ENCODE peak calls at places on chromosome 14, in eight cellular contexts. T is HCT116, Y is GM23338, I is HepG2, M is H1, N is GM12878, H is K562, W is endothelial cell of umbilical vein. L is an unnamed sample.

GRCh38 chr14:64801800-64802199 is 77.9 kb downstream of the SPTB start:
- DNase-seq in M (peak), N (no peak), T (no peak), H (peak), W (peak), Y (peak), I (peak), L (no peak)

GRCh38 chr14:33916663-33917565 is 34.0 kb downstream of the EGLN3 start:
- DNase-seq in T (no peak), I (no peak), N (no peak), W (peak), H (peak), M (no peak), Y (no peak), L (no peak)

GRCh38 chr14:64817631-64818030 is 62.1 kb downstream of the SPTB start:
- DNase-seq in W (no peak), Y (no peak), T (no peak), N (no peak), I (no peak), M (no peak), H (no peak), L (no peak)

GRCh38 chr14:77158175-77158908 is 16.8 kb upstream of the ZDHHC22 start:
- DNase-seq in N (no peak), M (peak), W (peak), T (no peak), I (no peak), H (peak), Y (peak), L (no peak)

GRCh38 chr14:104309657-104310369 is 171.4 kb downstream of the KIF26A start:
- DNase-seq in T (no peak), H (no peak), I (no peak), N (no peak), W (no peak), M (no peak), Y (no peak), L (no peak)

GRCh38 chr14:68688872-68689371 is 103.9 kb downstream of the ZFP36L1 start:
- DNase-seq in T (no peak), I (no peak), W (no peak), N (no peak), Y (peak), M (peak), H (no peak), L (peak)

GRCh38 chr14:80996049-80996901 is 40.9 kb downstream of the TSHR start:
- DNase-seq in H (peak), Y (peak), I (peak), W (peak), N (no peak), T (peak), M (no peak), L (peak)

GRCh38 chr14:102363182-102363952 is 626 bp downstream of the TECPR2 start:
- DNase-seq in M (no peak), W (peak), Y (peak), I (no peak), H (peak), T (no peak), N (no peak), L (no peak)

GRCh38 chr14:96324219-96324618 is 38.9 kb downstream of the ATG2B start:
- DNase-seq in I (no peak), W (no peak), T (no peak), Y (no peak), H (no peak), N (no peak), M (no peak), L (no peak)

GRCh38 chr14:61525293-61526011 is 169.9 kb upstream of the HIF1A start:
- DNase-seq in W (peak), M (no peak), I (no peak), Y (no peak), H (no peak), N (peak), T (peak), L (no peak)

GRCh38 chr14:52678591-52678990 is 16.8 kb downstream of the ERO1A start:
- DNase-seq in W (no peak), Y (peak), H (peak), I (peak), T (no peak), N (no peak), M (no peak), L (no peak)

GRCh38 chr14:37673439-37673838 is 78.0 kb downstream of the TTC6 start:
- DNase-seq in M (no peak), H (no peak), N (no peak), I (no peak), Y (no peak), T (no peak), W (no peak), L (no peak)

GRCh38 chr14:21136024-21136423 is 19.8 kb downstream of the OR5AU1 start:
- DNase-seq in N (no peak), I (peak), Y (peak), W (peak), T (peak), H (peak), M (no peak), L (no peak)

GRCh38 chr14:55620277-55620676 is 40.3 kb downstream of the KTN1 start:
- DNase-seq in W (no peak), Y (no peak), I (no peak), T (no peak), N (no peak), M (no peak), H (no peak), L (no peak)

GRCh38 chr14:99637624-99638023 is 7.3 kb upstream of the HHIPL1 start:
- DNase-seq in M (no peak), N (no peak), I (no peak), Y (no peak), T (no peak), W (no peak), H (no peak), L (no peak)

GRCh38 chr14:69713127-69713800 is 53.7 kb upstream of the SRSF5 start:
- DNase-seq in Y (peak), W (peak), I (no peak), T (no peak), H (no peak), M (peak), N (no peak), L (no peak)

GRCh38 chr14:32635103-32635719 is 303.5 kb upstream of the NPAS3 start:
- DNase-seq in Y (no peak), H (no peak), N (no peak), T (no peak), I (no peak), M (no peak), W (peak), L (no peak)

GRCh38 chr14:53016919-53017318 is 66.1 kb upstream of the FERMT2 start:
- DNase-seq in M (no peak), Y (no peak), W (no peak), N (no peak), I (no peak), T (no peak), H (no peak), L (no peak)

GRCh38 chr14:92724516-92725340 is 23.7 kb downstream of the LGMN start:
- DNase-seq in M (no peak), Y (no peak), N (no peak), T (no peak), I (peak), W (no peak), H (no peak), L (no peak)

GRCh38 chr14:94305620-94306019 is 12.6 kb upstream of the SERPINA10 start:
- DNase-seq in M (no peak), N (no peak), Y (no peak), I (no peak), H (no peak), T (no peak), W (no peak), L (no peak)

GRCh38 chr14:43503508-43503907 is 1003.6 kb downstream of the FSCB start:
- DNase-seq in N (no peak), W (no peak), M (no peak), I (peak), H (no peak), T (no peak), Y (peak), L (no peak)

GRCh38 chr14:92513204-92513965 is at the start of gene RIN3:
- DNase-seq in N (no peak), T (no peak), H (no peak), M (peak), W (peak), Y (peak), I (peak), L (no peak)

GRCh38 chr14:54253195-54253947 is 143.4 kb upstream of the CDKN3 start:
- DNase-seq in I (peak), Y (no peak), H (no peak), N (no peak), M (no peak), T (peak), W (peak), L (no peak)

GRCh38 chr14:39228509-39229221 is 5.0 kb upstream of the MIA2 start:
- DNase-seq in M (no peak), T (no peak), W (no peak), Y (no peak), H (no peak), I (no peak), N (no peak), L (no peak)

GRCh38 chr14:104226421-104227385 is 88.3 kb downstream of the KIF26A start:
- DNase-seq in M (peak), I (no peak), H (no peak), N (no peak), W (no peak), T (no peak), Y (no peak), L (no peak)

GRCh38 chr14:93712079-93712837 is 76.0 kb downstream of the PRIMA1 start:
- DNase-seq in M (peak), I (no peak), W (no peak), Y (no peak), N (no peak), H (no peak), T (no peak), L (no peak)

GRCh38 chr14:90677484-90678045 is 138.7 kb downstream of the TTC7B start:
- DNase-seq in T (no peak), H (no peak), I (no peak), W (peak), Y (no peak), M (no peak), N (no peak), L (no peak)

GRCh38 chr14:92964124-92965109 is 41.5 kb downstream of the CHGA start:
- DNase-seq in H (no peak), N (no peak), Y (no peak), T (no peak), W (no peak), I (no peak), M (no peak), L (no peak)

GRCh38 chr14:79293482-79293881 is 917.8 kb downstream of the DIO2 start:
- DNase-seq in M (no peak), H (no peak), I (no peak), N (no peak), T (no peak), Y (no peak), W (no peak), L (no peak)

GRCh38 chr14:80784824-80785223 is 156.7 kb downstream of the CEP128 start:
- DNase-seq in T (no peak), W (no peak), N (no peak), I (no peak), Y (no peak), H (no peak), M (no peak), L (no peak)

GRCh38 chr14:62807636-62808035 is 237.6 kb downstream of the KCNH5 start:
- DNase-seq in T (no peak), W (no peak), M (no peak), Y (peak), H (no peak), N (no peak), I (no peak), L (no peak)
- TF ChIP-seq EZH2 in T (no peak), W (no peak), M (no peak), Y (no peak), H (no peak), N (no peak), I (no peak), L (no peak)

GRCh38 chr14:72926292-72927028 is at the start of gene DCAF4:
- DNase-seq in I (peak), W (peak), Y (peak), T (peak), H (peak), M (peak), N (peak), L (peak)

GRCh38 chr14:72924332-72924731 is 1.9 kb upstream of the DCAF4 start:
- DNase-seq in Y (no peak), M (no peak), N (no peak), W (no peak), T (no peak), H (no peak), I (peak), L (no peak)

GRCh38 chr14:72928872-72929271 is 2.6 kb downstream of the DCAF4 start:
- DNase-seq in N (no peak), I (no peak), H (no peak), M (no peak), Y (peak), T (no peak), W (no peak), L (no peak)

GRCh38 chr14:72925815-72926291 is 411 bp upstream of the DCAF4 start:
- DNase-seq in W (no peak), Y (no peak), I (no peak), M (no peak), T (no peak), H (peak), N (no peak), L (no peak)

GRCh38 chr14:72925171-72925759 is 999 bp upstream of the DCAF4 start:
- DNase-seq in N (no peak), W (no peak), M (no peak), I (peak), T (no peak), Y (no peak), H (peak), L (no peak)
- H3K4me3 ChIP-seq in N (peak), W (no peak), M (peak), I (peak), T (no peak), Y (peak), H (peak), L (no peak)

DNA sequence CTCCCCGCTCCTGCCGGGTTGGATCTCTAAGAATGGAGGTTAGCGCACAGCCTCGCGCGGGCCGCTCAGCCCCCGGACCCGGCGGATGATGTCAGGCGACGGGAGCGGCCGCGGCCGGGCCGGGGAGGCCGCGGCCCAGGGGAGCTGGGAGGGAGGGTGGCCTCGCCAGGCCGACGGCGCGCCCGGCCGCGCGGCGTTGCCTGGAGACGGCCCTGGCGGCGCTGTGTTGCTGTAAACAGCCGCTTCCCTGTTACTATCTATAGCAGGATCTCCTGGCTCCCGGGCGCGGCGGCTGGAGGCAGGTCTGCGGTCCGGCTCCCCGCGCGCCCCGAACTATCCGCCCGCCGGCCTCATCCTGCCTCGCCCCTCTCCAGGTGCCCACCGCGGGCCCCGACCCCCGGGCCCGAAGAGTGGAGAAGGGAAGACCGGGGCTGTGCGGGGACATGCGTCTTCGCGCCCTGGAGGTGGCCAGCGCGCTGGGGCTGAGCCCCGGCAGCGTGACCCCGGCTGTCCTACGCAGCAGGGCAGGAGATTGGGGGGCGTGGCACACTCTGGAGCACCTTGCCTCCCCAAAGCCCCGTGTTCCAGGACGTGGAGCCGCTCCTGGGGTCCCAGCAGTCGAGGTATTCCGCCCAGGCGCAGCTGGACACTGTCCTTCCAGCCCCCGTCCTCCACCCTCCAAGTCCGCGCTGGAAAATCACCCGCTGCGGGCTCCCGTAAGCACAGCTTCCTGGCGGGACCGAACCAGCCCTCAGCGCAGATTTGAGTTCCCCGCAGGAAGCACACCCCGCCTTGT is 1.4 kb upstream of the FOS start:
- DNase-seq in W (peak), N (no peak), M (peak), Y (peak), T (no peak), I (peak), H (peak), L (no peak)
- TF ChIP-seq POLR2AphosphoS5 in W (peak), N (no peak), M (peak), Y (no peak), T (peak), I (no peak), H (no peak), L (no peak)

GRCh38 chr14:100674428-100674827 is 52.3 kb upstream of the DLK1 start:
- DNase-seq in W (no peak), Y (no peak), N (no peak), H (no peak), M (no peak), T (no peak), I (no peak), L (no peak)

GRCh38 chr14:100673807-100674154 is 52.9 kb upstream of the DLK1 start:
- DNase-seq in W (no peak), T (no peak), H (no peak), Y (no peak), M (no peak), I (no peak), N (no peak), L (no peak)

GRCh38 chr14:100671386-100671901 is 55.2 kb upstream of the DLK1 start:
- DNase-seq in W (no peak), T (no peak), H (no peak), Y (no peak), M (no peak), I (no peak), N (no peak), L (no peak)

GRCh38 chr14:100671906-100672305 is 54.8 kb upstream of the DLK1 start:
- DNase-seq in I (no peak), T (no peak), Y (no peak), N (no peak), H (no peak), M (no peak), W (no peak), L (no peak)

GRCh38 chr14:100673085-100673806 is 53.4 kb upstream of the DLK1 start:
- DNase-seq in H (no peak), I (peak), N (no peak), T (no peak), W (no peak), Y (peak), M (peak), L (no peak)
- TF ChIP-seq EZH2 in H (no peak), I (no peak), N (no peak), T (no peak), W (peak), Y (no peak), M (no peak), L (no peak)

DNA sequence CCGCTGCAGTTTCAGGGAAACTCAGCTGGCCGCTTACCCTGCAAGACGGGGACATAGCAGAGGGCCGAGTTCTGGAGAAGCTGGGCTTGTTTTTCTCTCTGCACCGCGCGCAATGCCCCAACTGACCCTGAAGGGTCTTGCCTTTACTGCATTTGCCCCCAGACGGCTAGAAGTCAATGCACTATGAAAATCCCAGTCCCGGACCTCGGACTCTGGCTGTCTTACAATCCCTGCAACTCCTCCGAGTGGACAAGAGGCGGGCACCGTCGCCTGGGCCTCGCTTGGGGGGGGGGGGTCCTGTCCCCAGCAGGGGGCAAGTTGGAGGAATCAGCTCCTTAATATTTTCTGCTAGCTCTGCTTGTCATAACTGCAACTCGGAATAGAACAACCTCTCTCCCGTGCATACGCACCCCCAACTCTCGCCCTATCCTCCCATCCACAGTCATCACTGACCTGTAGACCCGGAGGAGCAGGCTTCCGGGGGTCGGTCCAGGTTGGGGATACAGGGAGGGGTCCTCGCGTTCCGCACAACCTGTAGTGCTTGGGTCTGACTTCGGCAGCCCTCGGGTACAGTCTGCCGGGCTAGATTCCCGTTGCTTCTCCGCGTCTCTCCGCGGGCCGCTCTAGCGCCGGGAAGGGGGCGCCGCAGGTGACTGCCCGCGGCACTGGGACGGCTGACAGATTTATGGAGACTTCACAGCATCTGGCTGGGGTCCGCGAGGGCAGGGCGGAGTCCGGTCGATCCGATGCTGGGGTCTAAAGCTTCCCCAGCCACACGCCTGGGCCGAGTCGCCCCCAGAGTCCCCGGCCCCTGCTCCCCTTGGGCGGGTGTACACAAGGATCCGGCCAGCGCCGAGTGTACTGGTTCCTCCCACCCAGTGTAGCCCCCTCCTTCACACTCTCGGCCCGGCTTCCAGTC is 3.3 kb upstream of the PAX9 start:
- DNase-seq in H (no peak), T (no peak), Y (peak), I (no peak), M (peak), W (no peak), N (no peak), L (no peak)
- H3K4me3 ChIP-seq in H (no peak), T (no peak), Y (peak), I (no peak), M (peak), W (no peak), N (no peak), L (no peak)

GRCh38 chr14:24331731-24332093 is 3.2 kb downstream of the ADCY4 start:
- DNase-seq in M (peak), Y (no peak), N (no peak), H (no peak), W (no peak), T (no peak), I (no peak), L (no peak)

GRCh38 chr14:24327303-24327702 is 7.6 kb downstream of the ADCY4 start:
- DNase-seq in Y (no peak), I (no peak), N (no peak), H (no peak), M (no peak), T (no peak), W (no peak), L (no peak)

GRCh38 chr14:24330973-24331674 is 3.7 kb downstream of the ADCY4 start:
- DNase-seq in I (no peak), M (no peak), T (no peak), H (no peak), W (no peak), Y (no peak), N (no peak), L (no peak)

GRCh38 chr14:24329073-24329663 is 5.7 kb downstream of the ADCY4 start:
- DNase-seq in T (no peak), M (no peak), N (no peak), I (no peak), Y (no peak), W (no peak), H (no peak), L (no peak)

DNA sequence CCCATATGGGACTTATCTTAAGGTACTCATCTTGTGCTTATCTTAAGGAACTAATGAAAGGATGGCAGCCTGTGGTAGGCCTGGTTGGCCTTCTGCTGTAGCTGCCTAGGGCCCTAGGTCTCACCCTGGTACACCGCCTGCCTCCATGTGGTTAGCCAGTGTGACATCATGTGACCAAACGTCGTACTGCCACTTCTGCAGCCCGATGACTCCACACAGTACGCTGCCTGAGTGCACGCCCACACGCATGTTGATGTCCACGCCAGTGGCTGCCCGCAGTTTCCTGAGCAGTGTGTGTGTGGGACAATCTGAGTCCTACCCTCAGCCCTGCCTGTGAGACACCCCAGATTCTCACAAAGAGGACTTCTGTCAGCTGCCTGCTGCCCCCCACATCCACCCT is 5.1 kb downstream of the ADCY4 start:
- DNase-seq in N (no peak), W (no peak), Y (no peak), I (no peak), M (no peak), T (no peak), H (no peak), L (no peak)
- TF ChIP-seq POLR2AphosphoS5 in N (no peak), W (peak), Y (no peak), I (no peak), M (no peak), T (no peak), H (no peak), L (no peak)

L was measured in SK-N-MC.